ENCODE peak calls at places on chromosomes 16 and 17, in eight cellular contexts. N, K, F, Y, M, B, W and O are unnamed samples. For H3K4me1, the result is how much of the 10 kb centered on the place peaks cover.

GRCh38 chr17:28745777-28746473 is 2.1 kb downstream of the TRAF4 start:
- DNase-seq in N (no peak), K (peak), F (no peak), Y (peak), M (peak), B (no peak), W (no peak), O (peak)

GRCh38 chr16:67158637-67159600 is 790 bp downstream of the TRADD start:
- DNase-seq in N (peak), K (peak), F (peak), Y (no peak), M (peak), B (peak), W (no peak), O (peak)

GRCh38 chr17:63550816-63551639 is 751 bp downstream of the DCAF7 start:
- DNase-seq in N (no peak), K (no peak), F (peak), Y (peak), M (peak), B (no peak), W (no peak), O (peak)

GRCh38 chr17:76820039-76820438 is 48.2 kb upstream of the MGAT5B start:
- DNase-seq in N (no peak), K (no peak), F (no peak), Y (no peak), M (no peak), B (no peak), W (no peak), O (peak)

GRCh38 chr17:82175951-82176350 is 36.7 kb downstream of the CCDC57 start:
- DNase-seq in N (no peak), K (no peak), F (no peak), Y (no peak), M (no peak), B (no peak), W (no peak), O (peak)

GRCh38 chr17:38732376-38733314 is 2.5 kb downstream of the CISD3 start:
- DNase-seq in N (no peak), K (no peak), F (no peak), Y (peak), M (no peak), B (peak), W (no peak), O (peak)

GRCh38 chr17:67615011-67615561 is 102.7 kb upstream of the NOL11 start:
- DNase-seq in N (no peak), K (no peak), F (peak), Y (no peak), M (no peak), B (no peak), W (no peak), O (peak)

GRCh38 chr17:50653738-50654137 is 19.1 kb downstream of the ABCC3 start:
- DNase-seq in N (no peak), K (no peak), F (no peak), Y (no peak), M (peak), B (no peak), W (no peak), O (no peak)

GRCh38 chr16:85347213-85347591 is 234.9 kb upstream of the CIBAR2 start:
- DNase-seq in N (no peak), K (no peak), F (peak), Y (peak), M (peak), B (no peak), W (no peak), O (no peak)

GRCh38 chr16:85870159-85870558 is 28.8 kb upstream of the IRF8 start:
- DNase-seq in N (no peak), K (no peak), F (no peak), Y (no peak), M (no peak), B (no peak), W (no peak), O (no peak)

GRCh38 chr17:29905879-29906167 is 24.2 kb downstream of the SSH2 start:
- DNase-seq in N (no peak), K (no peak), F (no peak), Y (no peak), M (no peak), B (no peak), W (no peak), O (no peak)

GRCh38 chr16:34803683-34804416 is 1344.4 kb downstream of the TP53TG3F start:
- DNase-seq in N (no peak), K (no peak), F (no peak), Y (peak), M (no peak), B (no peak), W (no peak), O (no peak)

GRCh38 chr16:27768651-27769270 is 218.8 kb downstream of the KATNIP start:
- DNase-seq in N (no peak), K (no peak), F (no peak), Y (no peak), M (no peak), B (no peak), W (no peak), O (no peak)

GRCh38 chr16:27899736-27900135 is 163.8 kb downstream of the GSG1L start:
- DNase-seq in N (no peak), K (no peak), F (no peak), Y (no peak), M (no peak), B (no peak), W (no peak), O (no peak)

GRCh38 chr16:67547423-67548264 is 14.7 kb upstream of the CTCF start:
- DNase-seq in N (peak), K (no peak), F (no peak), Y (no peak), M (no peak), B (no peak), W (no peak), O (peak)

GRCh38 chr16:48607056-48607825 is 2.7 kb downstream of the N4BP1 start:
- DNase-seq in N (no peak), K (peak), F (peak), Y (no peak), M (peak), B (no peak), W (no peak), O (peak)

GRCh38 chr17:82019905-82020873 is 2.5 kb downstream of the CENPX start:
- DNase-seq in N (peak), K (no peak), F (peak), Y (no peak), M (peak), B (peak), W (no peak), O (peak)

GRCh38 chr16:57624044-57624688 is 4.3 kb upstream of the ADGRG1 start:
- DNase-seq in N (no peak), K (peak), F (no peak), Y (no peak), M (peak), B (no peak), W (no peak), O (peak)

GRCh38 chr17:44220211-44221071 is 966 bp upstream of the UBTF start:
- DNase-seq in N (peak), K (no peak), F (peak), Y (peak), M (peak), B (peak), W (no peak), O (peak)

GRCh38 chr17:78300962-78301820 is 58.7 kb downstream of the SOCS3 start:
- DNase-seq in N (no peak), K (no peak), F (no peak), Y (no peak), M (peak), B (no peak), W (no peak), O (no peak)

GRCh38 chr16:88064011-88064888 is 113.0 kb downstream of the BANP start:
- DNase-seq in N (no peak), K (no peak), F (no peak), Y (no peak), M (no peak), B (no peak), W (no peak), O (no peak)

GRCh38 chr17:29195465-29196081 is 15.4 kb upstream of the MYO18A start:
- DNase-seq in N (no peak), K (peak), F (no peak), Y (peak), M (no peak), B (no peak), W (no peak), O (no peak)

GRCh38 chr17:19533718-19534561 is at the start of gene SLC47A1:
- DNase-seq in N (no peak), K (no peak), F (peak), Y (peak), M (peak), B (no peak), W (no peak), O (peak)

GRCh38 chr17:78532922-78533640 is 44.1 kb downstream of the DNAH17 start:
- DNase-seq in N (no peak), K (peak), F (no peak), Y (peak), M (peak), B (no peak), W (no peak), O (no peak)

GRCh38 chr16:1613728-1614225 is 1.6 kb downstream of the CRAMP1 start:
- DNase-seq in N (no peak), K (no peak), F (peak), Y (no peak), M (no peak), B (no peak), W (no peak), O (no peak)
- H3K4me1 ChIP-seq in N (under half), K (under half), F (under half), Y (under half), M (under half), B (under half), W (under half), O (under half)

GRCh38 chr17:48051278-48051677 is 3.1 kb downstream of the NFE2L1 start:
- DNase-seq in N (no peak), K (no peak), F (no peak), Y (no peak), M (no peak), B (no peak), W (no peak), O (peak)
- H3K4me3 ChIP-seq in N (no peak), K (no peak), F (no peak), Y (no peak), M (no peak), B (no peak), W (peak), O (no peak)

GRCh38 chr17:57486978-57487377 is 230.7 kb downstream of the MSI2 start:
- DNase-seq in N (no peak), K (no peak), F (no peak), Y (no peak), M (no peak), B (no peak), W (no peak), O (no peak)
- H3K27ac ChIP-seq in N (no peak), K (no peak), F (peak), Y (no peak), M (no peak), B (no peak), W (no peak), O (peak)

GRCh38 chr16:9840761-9841665 is 341.2 kb downstream of the GRIN2A start:
- DNase-seq in N (no peak), K (no peak), F (no peak), Y (no peak), M (no peak), B (no peak), W (no peak), O (no peak)
- H3K4me1 ChIP-seq in N (under half), K (under half), F (under half), Y (under half), M (under half), B (under half), W (under half), O (under half)